ENCODE peak calls at places on chromosomes 13 and 19, in six cellular contexts. One of them, this sample, is unnamed.

GRCh38 chr13:109998808-109999528 is 212.6 kb upstream of the IRS2 start:
- DNase-seq in fibroblast of mammary gland: peak
- DNase-seq in brain microvascular endothelial cell: peak
- DNase-seq in neural progenitor cell: no peak
- DNase-seq in astrocyte of the spinal cord: peak
- DNase-seq in thyroid gland: no peak
- DNase-seq in this sample: peak

GRCh38 chr13:74710006-74710405 is 575.8 kb upstream of the KLF12 start:
- DNase-seq in astrocyte of the spinal cord: no peak
- DNase-seq in thyroid gland: no peak
- DNase-seq in brain microvascular endothelial cell: no peak
- DNase-seq in fibroblast of mammary gland: peak
- DNase-seq in neural progenitor cell: no peak
- DNase-seq in this sample: peak

GRCh38 chr13:74870865-74871264 is 611.1 kb downstream of the TBC1D4 start:
- DNase-seq in brain microvascular endothelial cell: no peak
- DNase-seq in thyroid gland: no peak
- DNase-seq in neural progenitor cell: no peak
- DNase-seq in fibroblast of mammary gland: peak
- DNase-seq in astrocyte of the spinal cord: no peak
- DNase-seq in this sample: peak

GRCh38 chr13:105991622-105992254 is 543.7 kb downstream of the EFNB2 start:
- DNase-seq in brain microvascular endothelial cell: peak
- DNase-seq in thyroid gland: no peak
- DNase-seq in neural progenitor cell: no peak
- DNase-seq in astrocyte of the spinal cord: peak
- DNase-seq in fibroblast of mammary gland: peak
- DNase-seq in this sample: no peak

GRCh38 chr13:36475468-36475867 is 43.2 kb downstream of the CCNA1 start:
- DNase-seq in neural progenitor cell: peak
- DNase-seq in astrocyte of the spinal cord: no peak
- DNase-seq in fibroblast of mammary gland: peak
- DNase-seq in brain microvascular endothelial cell: peak
- DNase-seq in thyroid gland: no peak
- DNase-seq in this sample: peak

GRCh38 chr19:43950834-43951626 is at the start of gene ZNF221:
- DNase-seq in thyroid gland: peak
- DNase-seq in neural progenitor cell: peak
- DNase-seq in astrocyte of the spinal cord: peak
- DNase-seq in brain microvascular endothelial cell: peak
- DNase-seq in fibroblast of mammary gland: peak
- DNase-seq in this sample: peak

GRCh38 chr13:46982856-46983582 is 86.2 kb upstream of the HTR2A start:
- DNase-seq in brain microvascular endothelial cell: no peak
- DNase-seq in astrocyte of the spinal cord: no peak
- DNase-seq in neural progenitor cell: no peak
- DNase-seq in thyroid gland: no peak
- DNase-seq in fibroblast of mammary gland: no peak
- DNase-seq in this sample: no peak

GRCh38 chr13:95481051-95481775 is 71.3 kb upstream of the CLDN10 start:
- DNase-seq in brain microvascular endothelial cell: no peak
- DNase-seq in fibroblast of mammary gland: peak
- DNase-seq in astrocyte of the spinal cord: no peak
- DNase-seq in neural progenitor cell: no peak
- DNase-seq in thyroid gland: no peak
- DNase-seq in this sample: peak

GRCh38 chr13:102724923-102725322 is 30.1 kb upstream of the METTL21C start:
- DNase-seq in astrocyte of the spinal cord: peak
- DNase-seq in thyroid gland: peak
- DNase-seq in fibroblast of mammary gland: peak
- DNase-seq in neural progenitor cell: no peak
- DNase-seq in brain microvascular endothelial cell: peak
- DNase-seq in this sample: peak

GRCh38 chr19:40191836-40192646 is 815 bp downstream of the MAP3K10 start:
- DNase-seq in neural progenitor cell: peak
- DNase-seq in brain microvascular endothelial cell: no peak
- DNase-seq in astrocyte of the spinal cord: peak
- DNase-seq in fibroblast of mammary gland: peak
- DNase-seq in thyroid gland: peak
- DNase-seq in this sample: peak

GRCh38 chr13:112958127-112958989 is 10.7 kb upstream of the MCF2L start:
- DNase-seq in brain microvascular endothelial cell: no peak
- DNase-seq in neural progenitor cell: no peak
- DNase-seq in astrocyte of the spinal cord: no peak
- DNase-seq in fibroblast of mammary gland: no peak
- DNase-seq in thyroid gland: no peak
- DNase-seq in this sample: no peak

GRCh38 chr19:3518669-3519068 is 12.6 kb downstream of the FZR1 start:
- DNase-seq in neural progenitor cell: no peak
- DNase-seq in brain microvascular endothelial cell: no peak
- DNase-seq in fibroblast of mammary gland: no peak
- DNase-seq in thyroid gland: no peak
- DNase-seq in astrocyte of the spinal cord: no peak
- DNase-seq in this sample: no peak

GRCh38 chr13:50713849-50714248 is 129.6 kb downstream of the DLEU7 start:
- DNase-seq in thyroid gland: no peak
- DNase-seq in astrocyte of the spinal cord: peak
- DNase-seq in neural progenitor cell: no peak
- DNase-seq in fibroblast of mammary gland: peak
- DNase-seq in brain microvascular endothelial cell: peak
- DNase-seq in this sample: peak

GRCh38 chr13:23599083-23599925 is 29.1 kb downstream of the TNFRSF19 start:
- DNase-seq in neural progenitor cell: peak
- DNase-seq in thyroid gland: peak
- DNase-seq in fibroblast of mammary gland: no peak
- DNase-seq in brain microvascular endothelial cell: no peak
- DNase-seq in astrocyte of the spinal cord: no peak
- DNase-seq in this sample: no peak

GRCh38 chr19:43798546-43799409 is 3.5 kb downstream of the LYPD5 start:
- DNase-seq in astrocyte of the spinal cord: no peak
- DNase-seq in neural progenitor cell: peak
- DNase-seq in thyroid gland: peak
- DNase-seq in brain microvascular endothelial cell: no peak
- DNase-seq in fibroblast of mammary gland: no peak
- DNase-seq in this sample: no peak

GRCh38 chr13:29713841-29714240 is 118.4 kb upstream of the SLC7A1 start:
- DNase-seq in fibroblast of mammary gland: peak
- DNase-seq in thyroid gland: no peak
- DNase-seq in brain microvascular endothelial cell: peak
- DNase-seq in astrocyte of the spinal cord: peak
- DNase-seq in neural progenitor cell: no peak
- DNase-seq in this sample: no peak

GRCh38 chr19:10640361-10640760 is 13.8 kb upstream of the ILF3 start:
- DNase-seq in fibroblast of mammary gland: no peak
- DNase-seq in neural progenitor cell: no peak
- DNase-seq in thyroid gland: no peak
- DNase-seq in brain microvascular endothelial cell: no peak
- DNase-seq in astrocyte of the spinal cord: no peak
- DNase-seq in this sample: no peak

GRCh38 chr19:51931921-51932320 is 4.6 kb downstream of the ZNF613 start:
- DNase-seq in fibroblast of mammary gland: no peak
- DNase-seq in neural progenitor cell: no peak
- DNase-seq in thyroid gland: no peak
- DNase-seq in astrocyte of the spinal cord: no peak
- DNase-seq in brain microvascular endothelial cell: no peak
- DNase-seq in this sample: no peak

GRCh38 chr19:6006896-6007295 is 29.0 kb upstream of the RANBP3 start:
- DNase-seq in thyroid gland: no peak
- DNase-seq in neural progenitor cell: no peak
- DNase-seq in fibroblast of mammary gland: no peak
- DNase-seq in brain microvascular endothelial cell: no peak
- DNase-seq in astrocyte of the spinal cord: no peak
- DNase-seq in this sample: no peak

GRCh38 chr19:10449037-10449436 is 28.7 kb downstream of the PDE4A start:
- DNase-seq in neural progenitor cell: no peak
- DNase-seq in thyroid gland: no peak
- DNase-seq in astrocyte of the spinal cord: no peak
- DNase-seq in brain microvascular endothelial cell: no peak
- DNase-seq in fibroblast of mammary gland: no peak
- DNase-seq in this sample: no peak

GRCh38 chr13:48160879-48161278 is 66.0 kb upstream of the MED4 start:
- DNase-seq in fibroblast of mammary gland: peak
- DNase-seq in neural progenitor cell: no peak
- DNase-seq in brain microvascular endothelial cell: peak
- DNase-seq in thyroid gland: no peak
- DNase-seq in astrocyte of the spinal cord: peak
- DNase-seq in this sample: peak

GRCh38 chr13:112204881-112205327 is 138.0 kb downstream of the SOX1 start:
- DNase-seq in fibroblast of mammary gland: no peak
- DNase-seq in brain microvascular endothelial cell: no peak
- DNase-seq in astrocyte of the spinal cord: no peak
- DNase-seq in thyroid gland: peak
- DNase-seq in neural progenitor cell: peak
- DNase-seq in this sample: no peak

GRCh38 chr19:16661480-16662034 is 618 bp downstream of the TMEM38A start:
- DNase-seq in neural progenitor cell: peak
- DNase-seq in thyroid gland: peak
- DNase-seq in astrocyte of the spinal cord: no peak
- DNase-seq in fibroblast of mammary gland: no peak
- DNase-seq in brain microvascular endothelial cell: no peak
- DNase-seq in this sample: no peak

GRCh38 chr13:85654227-85654626 is 145.0 kb downstream of the SLITRK6 start:
- DNase-seq in thyroid gland: no peak
- DNase-seq in neural progenitor cell: no peak
- DNase-seq in astrocyte of the spinal cord: no peak
- DNase-seq in brain microvascular endothelial cell: no peak
- DNase-seq in fibroblast of mammary gland: no peak
- DNase-seq in this sample: no peak

GRCh38 chr19:47096721-47097120 is 16.9 kb downstream of the ZC3H4 start:
- DNase-seq in fibroblast of mammary gland: no peak
- DNase-seq in neural progenitor cell: no peak
- DNase-seq in thyroid gland: peak
- DNase-seq in brain microvascular endothelial cell: no peak
- DNase-seq in astrocyte of the spinal cord: no peak
- DNase-seq in this sample: no peak

DNA sequence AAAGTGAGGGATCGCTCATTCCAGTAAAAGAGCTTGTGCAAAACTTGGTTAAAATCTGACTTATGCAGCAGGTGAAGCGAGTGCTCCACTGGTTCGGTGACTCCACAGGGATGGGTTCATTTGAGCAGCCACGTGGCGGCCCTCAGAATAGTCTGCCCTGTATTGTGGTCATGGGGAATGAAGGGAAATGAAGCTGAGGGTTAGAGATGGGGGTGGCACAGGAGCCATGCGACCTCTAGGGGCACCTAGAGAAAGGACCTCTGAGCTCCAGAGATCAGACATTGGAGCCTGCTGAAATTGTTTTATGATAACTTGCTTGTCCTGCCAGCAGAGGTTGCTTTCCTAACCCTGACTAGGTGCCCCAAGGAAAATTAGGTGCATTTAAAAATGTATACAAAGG is 26.6 kb downstream of the CBY2 start:
- DNase-seq in brain microvascular endothelial cell: no peak
- DNase-seq in astrocyte of the spinal cord: no peak
- DNase-seq in fibroblast of mammary gland: no peak
- DNase-seq in thyroid gland: no peak
- DNase-seq in neural progenitor cell: peak
- DNase-seq in this sample: no peak
- TF ChIP-seq CTCF in brain microvascular endothelial cell: peak
- TF ChIP-seq CTCF in astrocyte of the spinal cord: no peak
- TF ChIP-seq CTCF in fibroblast of mammary gland: peak
- TF ChIP-seq CTCF in thyroid gland: no peak
- TF ChIP-seq CTCF in neural progenitor cell: peak
- TF ChIP-seq CTCF in this sample: peak

DNA sequence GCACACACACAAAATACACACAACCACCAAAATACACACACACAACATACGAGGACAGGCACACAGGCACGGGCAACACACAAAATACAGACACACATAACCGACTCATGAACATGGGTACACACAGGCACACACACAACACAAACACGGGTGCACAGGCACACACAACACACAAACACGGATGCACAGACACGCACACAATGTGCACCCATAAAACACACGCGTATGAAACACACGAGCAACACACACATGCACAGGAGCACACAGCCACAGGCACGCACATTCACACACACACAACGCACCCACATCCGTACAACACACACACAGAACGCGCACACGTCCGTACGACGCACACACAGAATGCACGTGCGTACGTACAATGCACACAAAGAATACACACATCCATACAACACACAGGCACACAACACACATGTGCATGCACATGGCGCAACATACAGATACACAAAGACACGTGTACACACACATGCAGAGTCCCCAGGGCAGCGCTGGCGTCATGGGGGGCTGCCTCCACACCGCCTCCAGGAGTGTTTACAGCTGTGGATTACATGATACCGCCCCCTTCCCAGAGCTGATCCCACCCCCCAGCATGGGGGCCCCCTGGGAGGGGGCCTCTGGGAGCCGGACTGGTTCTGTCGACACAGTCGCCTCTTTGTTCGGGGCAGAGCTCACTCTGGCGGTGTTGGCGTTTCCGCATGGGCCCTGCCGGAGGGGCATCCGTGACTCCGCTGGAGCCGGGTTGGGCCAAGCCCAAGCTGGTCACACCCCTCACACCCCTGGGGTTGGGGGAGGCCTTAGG is 2.9 kb downstream of the SBNO2 start:
- DNase-seq in thyroid gland: no peak
- DNase-seq in neural progenitor cell: peak
- DNase-seq in astrocyte of the spinal cord: no peak
- DNase-seq in brain microvascular endothelial cell: no peak
- DNase-seq in fibroblast of mammary gland: no peak
- DNase-seq in this sample: no peak
- H3K4me3 ChIP-seq in thyroid gland: no peak
- H3K4me3 ChIP-seq in neural progenitor cell: peak
- H3K4me3 ChIP-seq in astrocyte of the spinal cord: no peak
- H3K4me3 ChIP-seq in brain microvascular endothelial cell: no peak
- H3K4me3 ChIP-seq in fibroblast of mammary gland: peak
- H3K4me3 ChIP-seq in this sample: peak

DNA sequence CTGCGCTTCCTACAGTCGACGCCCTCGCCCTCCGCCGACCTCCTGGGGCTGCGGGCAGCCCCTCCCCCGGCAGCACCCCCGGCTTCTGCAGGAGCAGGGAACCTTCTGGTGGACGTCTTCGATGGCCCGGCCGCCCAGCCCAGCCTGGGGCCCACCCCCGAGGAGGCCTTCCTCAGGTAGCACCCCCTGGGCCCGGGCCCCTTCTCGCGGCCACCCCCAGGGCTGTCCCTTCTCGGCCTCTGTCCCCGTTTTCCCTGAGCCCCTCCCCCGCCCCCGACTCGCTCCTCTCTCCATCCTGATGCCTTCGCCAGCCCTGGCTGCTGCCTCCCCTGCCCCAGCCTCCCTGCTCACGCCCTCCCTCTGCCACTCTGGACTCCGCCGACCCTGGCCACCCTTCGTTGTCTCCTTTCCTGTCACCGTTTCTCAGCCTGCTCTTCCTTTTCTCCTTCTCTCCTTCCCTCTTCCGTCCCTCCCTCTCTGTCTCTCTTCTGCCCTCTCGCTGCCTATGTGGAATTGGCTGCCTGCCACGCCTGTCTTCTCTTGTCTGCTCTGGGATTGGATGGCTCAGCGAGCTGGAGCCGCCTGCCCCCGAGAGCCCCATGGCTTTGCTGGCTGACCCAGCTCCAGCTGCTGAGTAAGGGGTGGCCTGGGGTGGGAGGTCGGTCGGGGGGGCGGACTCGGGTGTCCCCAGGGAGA is 11.0 kb downstream of the FUZ start:
- DNase-seq in neural progenitor cell: peak
- DNase-seq in fibroblast of mammary gland: peak
- DNase-seq in thyroid gland: peak
- DNase-seq in brain microvascular endothelial cell: peak
- DNase-seq in astrocyte of the spinal cord: peak
- DNase-seq in this sample: peak
- TF ChIP-seq CTCF in neural progenitor cell: peak
- TF ChIP-seq CTCF in fibroblast of mammary gland: peak
- TF ChIP-seq CTCF in thyroid gland: no peak
- TF ChIP-seq CTCF in brain microvascular endothelial cell: peak
- TF ChIP-seq CTCF in astrocyte of the spinal cord: peak
- TF ChIP-seq CTCF in this sample: peak

GRCh38 chr13:41008349-41008980 is 10.7 kb downstream of the ELF1 start:
- DNase-seq in astrocyte of the spinal cord: peak
- DNase-seq in neural progenitor cell: no peak
- DNase-seq in fibroblast of mammary gland: peak
- DNase-seq in thyroid gland: no peak
- DNase-seq in brain microvascular endothelial cell: peak
- DNase-seq in this sample: peak
- H3K4me3 ChIP-seq in astrocyte of the spinal cord: no peak
- H3K4me3 ChIP-seq in neural progenitor cell: no peak
- H3K4me3 ChIP-seq in fibroblast of mammary gland: no peak
- H3K4me3 ChIP-seq in thyroid gland: no peak
- H3K4me3 ChIP-seq in brain microvascular endothelial cell: no peak
- H3K4me3 ChIP-seq in this sample: no peak

This sample was measured in fibroblast of the aortic adventitia.